ENCODE peak calls at places on chromosomes 2 and 18, in seven cellular contexts. One of them, this sample, is unnamed.

GRCh38 chr18:3213231-3214059 is 6.3 kb downstream of the MYOM1 start:
- DNase-seq in fibroblast of pulmonary artery: peak
- DNase-seq in pancreas: no peak
- DNase-seq in OCI-LY7: peak
- DNase-seq in brain microvascular endothelial cell: peak
- DNase-seq in fibroblast of the aortic adventitia: no peak
- DNase-seq in fibroblast of mammary gland: no peak
- DNase-seq in this sample: no peak

GRCh38 chr2:240568678-240569522 is 616 bp downstream of the RNPEPL1 start:
- DNase-seq in fibroblast of pulmonary artery: peak
- DNase-seq in pancreas: peak
- DNase-seq in OCI-LY7: peak
- DNase-seq in brain microvascular endothelial cell: no peak
- DNase-seq in fibroblast of the aortic adventitia: peak
- DNase-seq in fibroblast of mammary gland: peak
- DNase-seq in this sample: no peak

GRCh38 chr2:235314371-235314915 is 179.4 kb upstream of the AGAP1 start:
- DNase-seq in fibroblast of pulmonary artery: no peak
- DNase-seq in pancreas: no peak
- DNase-seq in OCI-LY7: no peak
- DNase-seq in brain microvascular endothelial cell: no peak
- DNase-seq in fibroblast of the aortic adventitia: no peak
- DNase-seq in fibroblast of mammary gland: peak
- DNase-seq in this sample: no peak

GRCh38 chr18:23740105-23740830 is 51.0 kb downstream of the LAMA3 start:
- DNase-seq in fibroblast of pulmonary artery: peak
- DNase-seq in pancreas: no peak
- DNase-seq in OCI-LY7: no peak
- DNase-seq in brain microvascular endothelial cell: no peak
- DNase-seq in fibroblast of the aortic adventitia: peak
- DNase-seq in fibroblast of mammary gland: peak
- DNase-seq in this sample: no peak

GRCh38 chr18:79164696-79165095 is 95.5 kb downstream of the ATP9B start:
- DNase-seq in fibroblast of pulmonary artery: no peak
- DNase-seq in pancreas: no peak
- DNase-seq in OCI-LY7: no peak
- DNase-seq in brain microvascular endothelial cell: no peak
- DNase-seq in fibroblast of the aortic adventitia: no peak
- DNase-seq in fibroblast of mammary gland: no peak
- DNase-seq in this sample: no peak

GRCh38 chr2:38509322-38509946 is 93.3 kb downstream of the HNRNPLL start:
- DNase-seq in fibroblast of pulmonary artery: peak
- DNase-seq in pancreas: no peak
- DNase-seq in OCI-LY7: no peak
- DNase-seq in brain microvascular endothelial cell: peak
- DNase-seq in fibroblast of the aortic adventitia: peak
- DNase-seq in fibroblast of mammary gland: peak
- DNase-seq in this sample: peak

GRCh38 chr2:188675391-188676011 is 298.7 kb upstream of the COL3A1 start:
- DNase-seq in fibroblast of pulmonary artery: peak
- DNase-seq in pancreas: no peak
- DNase-seq in OCI-LY7: no peak
- DNase-seq in brain microvascular endothelial cell: peak
- DNase-seq in fibroblast of the aortic adventitia: peak
- DNase-seq in fibroblast of mammary gland: peak
- DNase-seq in this sample: no peak

GRCh38 chr2:66901344-66901743 is 466.4 kb downstream of the MEIS1 start:
- DNase-seq in fibroblast of pulmonary artery: no peak
- DNase-seq in pancreas: no peak
- DNase-seq in OCI-LY7: no peak
- DNase-seq in brain microvascular endothelial cell: no peak
- DNase-seq in fibroblast of the aortic adventitia: peak
- DNase-seq in fibroblast of mammary gland: peak
- DNase-seq in this sample: no peak

GRCh38 chr18:24427484-24427883 is 1.0 kb downstream of the IMPACT start:
- DNase-seq in fibroblast of pulmonary artery: peak
- DNase-seq in pancreas: no peak
- DNase-seq in OCI-LY7: no peak
- DNase-seq in brain microvascular endothelial cell: peak
- DNase-seq in fibroblast of the aortic adventitia: peak
- DNase-seq in fibroblast of mammary gland: peak
- DNase-seq in this sample: peak

GRCh38 chr2:112149866-112150435 is 11.8 kb downstream of the FBLN7 start:
- DNase-seq in fibroblast of pulmonary artery: no peak
- DNase-seq in pancreas: no peak
- DNase-seq in OCI-LY7: no peak
- DNase-seq in brain microvascular endothelial cell: no peak
- DNase-seq in fibroblast of the aortic adventitia: no peak
- DNase-seq in fibroblast of mammary gland: peak
- DNase-seq in this sample: no peak

GRCh38 chr18:58438161-58438983 is 190.5 kb downstream of the ALPK2 start:
- DNase-seq in fibroblast of pulmonary artery: peak
- DNase-seq in pancreas: no peak
- DNase-seq in OCI-LY7: peak
- DNase-seq in brain microvascular endothelial cell: no peak
- DNase-seq in fibroblast of the aortic adventitia: peak
- DNase-seq in fibroblast of mammary gland: peak
- DNase-seq in this sample: no peak

GRCh38 chr2:74188696-74189095 is 9.7 kb upstream of the MTHFD2 start:
- DNase-seq in fibroblast of pulmonary artery: no peak
- DNase-seq in pancreas: no peak
- DNase-seq in OCI-LY7: no peak
- DNase-seq in brain microvascular endothelial cell: no peak
- DNase-seq in fibroblast of the aortic adventitia: no peak
- DNase-seq in fibroblast of mammary gland: no peak
- DNase-seq in this sample: no peak

GRCh38 chr2:159875083-159875482 is 77.1 kb upstream of the CD302 start:
- DNase-seq in fibroblast of pulmonary artery: no peak
- DNase-seq in pancreas: peak
- DNase-seq in OCI-LY7: no peak
- DNase-seq in brain microvascular endothelial cell: no peak
- DNase-seq in fibroblast of the aortic adventitia: no peak
- DNase-seq in fibroblast of mammary gland: no peak
- DNase-seq in this sample: no peak

GRCh38 chr18:76992226-76993084 is 140.1 kb downstream of the MBP start:
- DNase-seq in fibroblast of pulmonary artery: no peak
- DNase-seq in pancreas: no peak
- DNase-seq in OCI-LY7: no peak
- DNase-seq in brain microvascular endothelial cell: no peak
- DNase-seq in fibroblast of the aortic adventitia: no peak
- DNase-seq in fibroblast of mammary gland: no peak
- DNase-seq in this sample: no peak

GRCh38 chr2:58039170-58039611 is 7.4 kb upstream of the VRK2 start:
- DNase-seq in fibroblast of pulmonary artery: peak
- DNase-seq in pancreas: no peak
- DNase-seq in OCI-LY7: peak
- DNase-seq in brain microvascular endothelial cell: peak
- DNase-seq in fibroblast of the aortic adventitia: peak
- DNase-seq in fibroblast of mammary gland: peak
- DNase-seq in this sample: no peak

GRCh38 chr2:196279496-196279895 is 108.1 kb upstream of the STK17B start:
- DNase-seq in fibroblast of pulmonary artery: no peak
- DNase-seq in pancreas: no peak
- DNase-seq in OCI-LY7: no peak
- DNase-seq in brain microvascular endothelial cell: no peak
- DNase-seq in fibroblast of the aortic adventitia: no peak
- DNase-seq in fibroblast of mammary gland: peak
- DNase-seq in this sample: no peak

GRCh38 chr18:3869848-3870247 is 419.9 kb downstream of the TGIF1 start:
- DNase-seq in fibroblast of pulmonary artery: peak
- DNase-seq in pancreas: no peak
- DNase-seq in OCI-LY7: peak
- DNase-seq in brain microvascular endothelial cell: peak
- DNase-seq in fibroblast of the aortic adventitia: peak
- DNase-seq in fibroblast of mammary gland: peak
- DNase-seq in this sample: peak

GRCh38 chr2:10042301-10043161 is 819 bp upstream of the KLF11 start:
- DNase-seq in fibroblast of pulmonary artery: peak
- DNase-seq in pancreas: peak
- DNase-seq in OCI-LY7: no peak
- DNase-seq in brain microvascular endothelial cell: peak
- DNase-seq in fibroblast of the aortic adventitia: peak
- DNase-seq in fibroblast of mammary gland: peak
- DNase-seq in this sample: no peak

GRCh38 chr18:14900435-14900834 is 152.5 kb downstream of the ANKRD30B start:
- DNase-seq in fibroblast of pulmonary artery: no peak
- DNase-seq in pancreas: no peak
- DNase-seq in OCI-LY7: no peak
- DNase-seq in brain microvascular endothelial cell: no peak
- DNase-seq in fibroblast of the aortic adventitia: no peak
- DNase-seq in fibroblast of mammary gland: no peak
- DNase-seq in this sample: no peak

GRCh38 chr2:230872968-230873669 is 8.4 kb downstream of the ITM2C start:
- DNase-seq in fibroblast of pulmonary artery: no peak
- DNase-seq in pancreas: no peak
- DNase-seq in OCI-LY7: peak
- DNase-seq in brain microvascular endothelial cell: no peak
- DNase-seq in fibroblast of the aortic adventitia: no peak
- DNase-seq in fibroblast of mammary gland: no peak
- DNase-seq in this sample: no peak

GRCh38 chr2:2157400-2157799 is 173.7 kb downstream of the MYT1L start:
- DNase-seq in fibroblast of pulmonary artery: no peak
- DNase-seq in pancreas: no peak
- DNase-seq in OCI-LY7: no peak
- DNase-seq in brain microvascular endothelial cell: no peak
- DNase-seq in fibroblast of the aortic adventitia: no peak
- DNase-seq in fibroblast of mammary gland: no peak
- DNase-seq in this sample: no peak

GRCh38 chr2:10947005-10947440 is 35.3 kb downstream of the KCNF1 start:
- DNase-seq in fibroblast of pulmonary artery: peak
- DNase-seq in pancreas: no peak
- DNase-seq in OCI-LY7: no peak
- DNase-seq in brain microvascular endothelial cell: peak
- DNase-seq in fibroblast of the aortic adventitia: no peak
- DNase-seq in fibroblast of mammary gland: peak
- DNase-seq in this sample: peak

GRCh38 chr2:11366326-11366741 is 21.9 kb upstream of the ROCK2 start:
- DNase-seq in fibroblast of pulmonary artery: no peak
- DNase-seq in pancreas: peak
- DNase-seq in OCI-LY7: no peak
- DNase-seq in brain microvascular endothelial cell: no peak
- DNase-seq in fibroblast of the aortic adventitia: no peak
- DNase-seq in fibroblast of mammary gland: no peak
- DNase-seq in this sample: no peak

GRCh38 chr2:54086157-54086556 is 29.3 kb upstream of the ACYP2 start:
- DNase-seq in fibroblast of pulmonary artery: no peak
- DNase-seq in pancreas: no peak
- DNase-seq in OCI-LY7: no peak
- DNase-seq in brain microvascular endothelial cell: no peak
- DNase-seq in fibroblast of the aortic adventitia: no peak
- DNase-seq in fibroblast of mammary gland: no peak
- DNase-seq in this sample: no peak

GRCh38 chr2:140256080-140256479 is 1475.9 kb upstream of the NXPH2 start:
- DNase-seq in fibroblast of pulmonary artery: peak
- DNase-seq in pancreas: no peak
- DNase-seq in OCI-LY7: no peak
- DNase-seq in brain microvascular endothelial cell: no peak
- DNase-seq in fibroblast of the aortic adventitia: peak
- DNase-seq in fibroblast of mammary gland: peak
- DNase-seq in this sample: no peak

GRCh38 chr2:196511258-196511971 is 128.1 kb upstream of the CCDC150 start:
- DNase-seq in fibroblast of pulmonary artery: no peak
- DNase-seq in pancreas: no peak
- DNase-seq in OCI-LY7: no peak
- DNase-seq in brain microvascular endothelial cell: no peak
- DNase-seq in fibroblast of the aortic adventitia: no peak
- DNase-seq in fibroblast of mammary gland: no peak
- DNase-seq in this sample: no peak

GRCh38 chr2:210072922-210073509 is 70.6 kb downstream of the RPE start:
- DNase-seq in fibroblast of pulmonary artery: peak
- DNase-seq in pancreas: no peak
- DNase-seq in OCI-LY7: peak
- DNase-seq in brain microvascular endothelial cell: peak
- DNase-seq in fibroblast of the aortic adventitia: peak
- DNase-seq in fibroblast of mammary gland: peak
- DNase-seq in this sample: peak

GRCh38 chr2:3284657-3285630 is 92.7 kb downstream of the EIPR1 start:
- DNase-seq in fibroblast of pulmonary artery: no peak
- DNase-seq in pancreas: no peak
- DNase-seq in OCI-LY7: no peak
- DNase-seq in brain microvascular endothelial cell: no peak
- DNase-seq in fibroblast of the aortic adventitia: no peak
- DNase-seq in fibroblast of mammary gland: no peak
- DNase-seq in this sample: no peak

GRCh38 chr2:47172922-47173695 is 18.0 kb upstream of the STPG4 start:
- DNase-seq in fibroblast of pulmonary artery: no peak
- DNase-seq in pancreas: no peak
- DNase-seq in OCI-LY7: no peak
- DNase-seq in brain microvascular endothelial cell: no peak
- DNase-seq in fibroblast of the aortic adventitia: no peak
- DNase-seq in fibroblast of mammary gland: no peak
- DNase-seq in this sample: no peak
- H3K4me3 ChIP-seq in fibroblast of pulmonary artery: peak
- H3K4me3 ChIP-seq in pancreas: no peak
- H3K4me3 ChIP-seq in OCI-LY7: peak
- H3K4me3 ChIP-seq in brain microvascular endothelial cell: peak
- H3K4me3 ChIP-seq in fibroblast of the aortic adventitia: peak
- H3K4me3 ChIP-seq in fibroblast of mammary gland: peak
- H3K4me3 ChIP-seq in this sample: no peak

GRCh38 chr2:46299365-46300263 is 2.4 kb downstream of the EPAS1 start:
- DNase-seq in fibroblast of pulmonary artery: peak
- DNase-seq in pancreas: peak
- DNase-seq in OCI-LY7: no peak
- DNase-seq in brain microvascular endothelial cell: peak
- DNase-seq in fibroblast of the aortic adventitia: peak
- DNase-seq in fibroblast of mammary gland: peak
- DNase-seq in this sample: peak
- TF ChIP-seq CTCF in fibroblast of pulmonary artery: no peak
- TF ChIP-seq CTCF in pancreas: no peak
- TF ChIP-seq CTCF in OCI-LY7: no peak
- TF ChIP-seq CTCF in brain microvascular endothelial cell: no peak
- TF ChIP-seq CTCF in fibroblast of the aortic adventitia: peak
- TF ChIP-seq CTCF in fibroblast of mammary gland: no peak
- TF ChIP-seq CTCF in this sample: no peak

GRCh38 chr2:105611328-105611627 is 133.4 kb upstream of the NCK2 start:
- DNase-seq in fibroblast of pulmonary artery: no peak
- DNase-seq in pancreas: no peak
- DNase-seq in OCI-LY7: no peak
- DNase-seq in brain microvascular endothelial cell: no peak
- DNase-seq in fibroblast of the aortic adventitia: no peak
- DNase-seq in fibroblast of mammary gland: no peak
- DNase-seq in this sample: no peak
- H3K4me3 ChIP-seq in fibroblast of pulmonary artery: no peak
- H3K4me3 ChIP-seq in pancreas: no peak
- H3K4me3 ChIP-seq in OCI-LY7: no peak
- H3K4me3 ChIP-seq in brain microvascular endothelial cell: no peak
- H3K4me3 ChIP-seq in fibroblast of the aortic adventitia: no peak
- H3K4me3 ChIP-seq in fibroblast of mammary gland: no peak
- H3K4me3 ChIP-seq in this sample: no peak

GRCh38 chr2:152864601-152865000 is 146.2 kb downstream of the ARL6IP6 start:
- DNase-seq in fibroblast of pulmonary artery: no peak
- DNase-seq in pancreas: no peak
- DNase-seq in OCI-LY7: no peak
- DNase-seq in brain microvascular endothelial cell: no peak
- DNase-seq in fibroblast of the aortic adventitia: no peak
- DNase-seq in fibroblast of mammary gland: no peak
- DNase-seq in this sample: no peak

GRCh38 chr2:152863826-152864225 is 145.4 kb downstream of the ARL6IP6 start:
- DNase-seq in fibroblast of pulmonary artery: no peak
- DNase-seq in pancreas: no peak
- DNase-seq in OCI-LY7: no peak
- DNase-seq in brain microvascular endothelial cell: no peak
- DNase-seq in fibroblast of the aortic adventitia: no peak
- DNase-seq in fibroblast of mammary gland: no peak
- DNase-seq in this sample: no peak

GRCh38 chr2:152861349-152861942 is 143.0 kb downstream of the ARL6IP6 start:
- DNase-seq in fibroblast of pulmonary artery: peak
- DNase-seq in pancreas: peak
- DNase-seq in OCI-LY7: peak
- DNase-seq in brain microvascular endothelial cell: peak
- DNase-seq in fibroblast of the aortic adventitia: peak
- DNase-seq in fibroblast of mammary gland: peak
- DNase-seq in this sample: peak
- TF ChIP-seq CTCF in fibroblast of pulmonary artery: peak
- TF ChIP-seq CTCF in pancreas: peak
- TF ChIP-seq CTCF in OCI-LY7: peak
- TF ChIP-seq CTCF in brain microvascular endothelial cell: peak
- TF ChIP-seq CTCF in fibroblast of the aortic adventitia: peak
- TF ChIP-seq CTCF in fibroblast of mammary gland: peak
- TF ChIP-seq CTCF in this sample: peak

This sample was measured in bronchial epithelial cell.